ENCODE peak calls at places on chromosome 17, in ten cellular contexts. One of them, this sample, is unnamed.

GRCh38 chr17:5958850-5959249 is 111.3 kb upstream of the WSCD1 start:
- DNase-seq in stimulated activated CD4-positive, alpha-beta T cell treated with anti-CD3 and anti-CD28 coated beads, TNF-alpha, amount 100 ng/mL, for 24 hours: no peak
- DNase-seq in HuH-7.5: no peak
- DNase-seq in RCC 7860: no peak
- DNase-seq in activated CD4-positive, alpha-beta T cell treated with anti-CD3 and anti-CD28 coated beads, Interleukin-2, amount 10 ng/mL, durations not matched to agents 7 days and 5 days: no peak
- DNase-seq in amniotic stem cell: no peak
- DNase-seq in T follicular helper cell: no peak
- DNase-seq in H7: no peak
- DNase-seq in EH: no peak
- DNase-seq in T-helper 2 cell: no peak
- DNase-seq in this sample: no peak

GRCh38 chr17:70608193-70608592 is 438.9 kb downstream of the KCNJ2 start:
- DNase-seq in stimulated activated CD4-positive, alpha-beta T cell treated with anti-CD3 and anti-CD28 coated beads, TNF-alpha, amount 100 ng/mL, for 24 hours: no peak
- DNase-seq in HuH-7.5: no peak
- DNase-seq in RCC 7860: peak
- DNase-seq in activated CD4-positive, alpha-beta T cell treated with anti-CD3 and anti-CD28 coated beads, Interleukin-2, amount 10 ng/mL, durations not matched to agents 7 days and 5 days: no peak
- DNase-seq in amniotic stem cell: no peak
- DNase-seq in T follicular helper cell: no peak
- DNase-seq in H7: no peak
- DNase-seq in EH: no peak
- DNase-seq in T-helper 2 cell: no peak
- DNase-seq in this sample: no peak

GRCh38 chr17:65529761-65530157 is 31.7 kb downstream of the AXIN2 start:
- DNase-seq in stimulated activated CD4-positive, alpha-beta T cell treated with anti-CD3 and anti-CD28 coated beads, TNF-alpha, amount 100 ng/mL, for 24 hours: no peak
- DNase-seq in HuH-7.5: no peak
- DNase-seq in RCC 7860: no peak
- DNase-seq in activated CD4-positive, alpha-beta T cell treated with anti-CD3 and anti-CD28 coated beads, Interleukin-2, amount 10 ng/mL, durations not matched to agents 7 days and 5 days: no peak
- DNase-seq in amniotic stem cell: no peak
- DNase-seq in T follicular helper cell: no peak
- DNase-seq in H7: no peak
- DNase-seq in EH: no peak
- DNase-seq in T-helper 2 cell: no peak
- DNase-seq in this sample: no peak

GRCh38 chr17:147796-148740 is 10.7 kb downstream of the SCGB1C2 start:
- DNase-seq in stimulated activated CD4-positive, alpha-beta T cell treated with anti-CD3 and anti-CD28 coated beads, TNF-alpha, amount 100 ng/mL, for 24 hours: no peak
- DNase-seq in HuH-7.5: no peak
- DNase-seq in RCC 7860: no peak
- DNase-seq in activated CD4-positive, alpha-beta T cell treated with anti-CD3 and anti-CD28 coated beads, Interleukin-2, amount 10 ng/mL, durations not matched to agents 7 days and 5 days: peak
- DNase-seq in amniotic stem cell: no peak
- DNase-seq in T follicular helper cell: no peak
- DNase-seq in H7: no peak
- DNase-seq in EH: no peak
- DNase-seq in T-helper 2 cell: no peak
- DNase-seq in this sample: no peak

GRCh38 chr17:19579192-19579668 is 45.6 kb downstream of the SLC47A1 start:
- DNase-seq in stimulated activated CD4-positive, alpha-beta T cell treated with anti-CD3 and anti-CD28 coated beads, TNF-alpha, amount 100 ng/mL, for 24 hours: no peak
- DNase-seq in HuH-7.5: no peak
- DNase-seq in RCC 7860: no peak
- DNase-seq in activated CD4-positive, alpha-beta T cell treated with anti-CD3 and anti-CD28 coated beads, Interleukin-2, amount 10 ng/mL, durations not matched to agents 7 days and 5 days: no peak
- DNase-seq in amniotic stem cell: no peak
- DNase-seq in T follicular helper cell: no peak
- DNase-seq in H7: peak
- DNase-seq in EH: no peak
- DNase-seq in T-helper 2 cell: no peak
- DNase-seq in this sample: no peak

GRCh38 chr17:3497101-3497500 is 21.3 kb downstream of the ASPA start:
- DNase-seq in stimulated activated CD4-positive, alpha-beta T cell treated with anti-CD3 and anti-CD28 coated beads, TNF-alpha, amount 100 ng/mL, for 24 hours: no peak
- DNase-seq in HuH-7.5: no peak
- DNase-seq in RCC 7860: no peak
- DNase-seq in activated CD4-positive, alpha-beta T cell treated with anti-CD3 and anti-CD28 coated beads, Interleukin-2, amount 10 ng/mL, durations not matched to agents 7 days and 5 days: no peak
- DNase-seq in amniotic stem cell: no peak
- DNase-seq in T follicular helper cell: no peak
- DNase-seq in H7: no peak
- DNase-seq in EH: no peak
- DNase-seq in T-helper 2 cell: no peak
- DNase-seq in this sample: no peak

GRCh38 chr17:19958023-19958422 is 19.6 kb downstream of the AKAP10 start:
- DNase-seq in stimulated activated CD4-positive, alpha-beta T cell treated with anti-CD3 and anti-CD28 coated beads, TNF-alpha, amount 100 ng/mL, for 24 hours: no peak
- DNase-seq in HuH-7.5: no peak
- DNase-seq in RCC 7860: peak
- DNase-seq in activated CD4-positive, alpha-beta T cell treated with anti-CD3 and anti-CD28 coated beads, Interleukin-2, amount 10 ng/mL, durations not matched to agents 7 days and 5 days: no peak
- DNase-seq in amniotic stem cell: peak
- DNase-seq in T follicular helper cell: no peak
- DNase-seq in H7: no peak
- DNase-seq in EH: peak
- DNase-seq in T-helper 2 cell: no peak
- DNase-seq in this sample: no peak

GRCh38 chr17:74670329-74670728 is 42.4 kb downstream of the CD300LF start:
- DNase-seq in stimulated activated CD4-positive, alpha-beta T cell treated with anti-CD3 and anti-CD28 coated beads, TNF-alpha, amount 100 ng/mL, for 24 hours: no peak
- DNase-seq in HuH-7.5: no peak
- DNase-seq in RCC 7860: no peak
- DNase-seq in activated CD4-positive, alpha-beta T cell treated with anti-CD3 and anti-CD28 coated beads, Interleukin-2, amount 10 ng/mL, durations not matched to agents 7 days and 5 days: no peak
- DNase-seq in amniotic stem cell: no peak
- DNase-seq in T follicular helper cell: no peak
- DNase-seq in H7: no peak
- DNase-seq in EH: no peak
- DNase-seq in T-helper 2 cell: no peak
- DNase-seq in this sample: no peak

GRCh38 chr17:58279016-58279671 is 1.6 kb downstream of the MPO start:
- DNase-seq in stimulated activated CD4-positive, alpha-beta T cell treated with anti-CD3 and anti-CD28 coated beads, TNF-alpha, amount 100 ng/mL, for 24 hours: no peak
- DNase-seq in HuH-7.5: no peak
- DNase-seq in RCC 7860: no peak
- DNase-seq in activated CD4-positive, alpha-beta T cell treated with anti-CD3 and anti-CD28 coated beads, Interleukin-2, amount 10 ng/mL, durations not matched to agents 7 days and 5 days: no peak
- DNase-seq in amniotic stem cell: no peak
- DNase-seq in T follicular helper cell: no peak
- DNase-seq in H7: peak
- DNase-seq in EH: peak
- DNase-seq in T-helper 2 cell: no peak
- DNase-seq in this sample: no peak

GRCh38 chr17:46898364-46898763 is 24.6 kb upstream of the GOSR2 start:
- DNase-seq in stimulated activated CD4-positive, alpha-beta T cell treated with anti-CD3 and anti-CD28 coated beads, TNF-alpha, amount 100 ng/mL, for 24 hours: no peak
- DNase-seq in HuH-7.5: no peak
- DNase-seq in RCC 7860: no peak
- DNase-seq in activated CD4-positive, alpha-beta T cell treated with anti-CD3 and anti-CD28 coated beads, Interleukin-2, amount 10 ng/mL, durations not matched to agents 7 days and 5 days: no peak
- DNase-seq in amniotic stem cell: no peak
- DNase-seq in T follicular helper cell: no peak
- DNase-seq in H7: no peak
- DNase-seq in EH: no peak
- DNase-seq in T-helper 2 cell: no peak
- DNase-seq in this sample: no peak

GRCh38 chr17:47295037-47295873 is 28.5 kb upstream of the EFCAB13 start:
- DNase-seq in stimulated activated CD4-positive, alpha-beta T cell treated with anti-CD3 and anti-CD28 coated beads, TNF-alpha, amount 100 ng/mL, for 24 hours: no peak
- DNase-seq in HuH-7.5: no peak
- DNase-seq in RCC 7860: no peak
- DNase-seq in activated CD4-positive, alpha-beta T cell treated with anti-CD3 and anti-CD28 coated beads, Interleukin-2, amount 10 ng/mL, durations not matched to agents 7 days and 5 days: no peak
- DNase-seq in amniotic stem cell: no peak
- DNase-seq in T follicular helper cell: no peak
- DNase-seq in H7: peak
- DNase-seq in EH: no peak
- DNase-seq in T-helper 2 cell: no peak
- DNase-seq in this sample: no peak

GRCh38 chr17:48751172-48751571 is 22.6 kb upstream of the HOXB13 start:
- DNase-seq in stimulated activated CD4-positive, alpha-beta T cell treated with anti-CD3 and anti-CD28 coated beads, TNF-alpha, amount 100 ng/mL, for 24 hours: no peak
- DNase-seq in HuH-7.5: no peak
- DNase-seq in RCC 7860: no peak
- DNase-seq in activated CD4-positive, alpha-beta T cell treated with anti-CD3 and anti-CD28 coated beads, Interleukin-2, amount 10 ng/mL, durations not matched to agents 7 days and 5 days: no peak
- DNase-seq in amniotic stem cell: no peak
- DNase-seq in T follicular helper cell: no peak
- DNase-seq in H7: peak
- DNase-seq in EH: no peak
- DNase-seq in T-helper 2 cell: no peak
- DNase-seq in this sample: no peak

GRCh38 chr17:65557349-65558310 is 3.8 kb downstream of the AXIN2 start:
- DNase-seq in stimulated activated CD4-positive, alpha-beta T cell treated with anti-CD3 and anti-CD28 coated beads, TNF-alpha, amount 100 ng/mL, for 24 hours: no peak
- DNase-seq in HuH-7.5: no peak
- DNase-seq in RCC 7860: peak
- DNase-seq in activated CD4-positive, alpha-beta T cell treated with anti-CD3 and anti-CD28 coated beads, Interleukin-2, amount 10 ng/mL, durations not matched to agents 7 days and 5 days: peak
- DNase-seq in amniotic stem cell: no peak
- DNase-seq in T follicular helper cell: no peak
- DNase-seq in H7: no peak
- DNase-seq in EH: peak
- DNase-seq in T-helper 2 cell: peak
- DNase-seq in this sample: peak

GRCh38 chr17:60139438-60140285 is 10.1 kb upstream of the CA4 start:
- DNase-seq in stimulated activated CD4-positive, alpha-beta T cell treated with anti-CD3 and anti-CD28 coated beads, TNF-alpha, amount 100 ng/mL, for 24 hours: peak
- DNase-seq in HuH-7.5: peak
- DNase-seq in RCC 7860: no peak
- DNase-seq in activated CD4-positive, alpha-beta T cell treated with anti-CD3 and anti-CD28 coated beads, Interleukin-2, amount 10 ng/mL, durations not matched to agents 7 days and 5 days: peak
- DNase-seq in amniotic stem cell: peak
- DNase-seq in T follicular helper cell: peak
- DNase-seq in H7: peak
- DNase-seq in EH: peak
- DNase-seq in T-helper 2 cell: peak
- DNase-seq in this sample: peak

GRCh38 chr17:35846055-35846809 is 22.5 kb downstream of the HEATR9 start:
- DNase-seq in stimulated activated CD4-positive, alpha-beta T cell treated with anti-CD3 and anti-CD28 coated beads, TNF-alpha, amount 100 ng/mL, for 24 hours: no peak
- DNase-seq in HuH-7.5: no peak
- DNase-seq in RCC 7860: no peak
- DNase-seq in activated CD4-positive, alpha-beta T cell treated with anti-CD3 and anti-CD28 coated beads, Interleukin-2, amount 10 ng/mL, durations not matched to agents 7 days and 5 days: no peak
- DNase-seq in amniotic stem cell: no peak
- DNase-seq in T follicular helper cell: no peak
- DNase-seq in H7: no peak
- DNase-seq in EH: peak
- DNase-seq in T-helper 2 cell: no peak
- DNase-seq in this sample: no peak

GRCh38 chr17:36503456-36504155 is 17.1 kb downstream of the ZNHIT3 start:
- DNase-seq in stimulated activated CD4-positive, alpha-beta T cell treated with anti-CD3 and anti-CD28 coated beads, TNF-alpha, amount 100 ng/mL, for 24 hours: no peak
- DNase-seq in HuH-7.5: no peak
- DNase-seq in RCC 7860: no peak
- DNase-seq in activated CD4-positive, alpha-beta T cell treated with anti-CD3 and anti-CD28 coated beads, Interleukin-2, amount 10 ng/mL, durations not matched to agents 7 days and 5 days: no peak
- DNase-seq in amniotic stem cell: no peak
- DNase-seq in T follicular helper cell: no peak
- DNase-seq in H7: no peak
- DNase-seq in EH: no peak
- DNase-seq in T-helper 2 cell: no peak
- DNase-seq in this sample: no peak

GRCh38 chr17:29625037-29625750 is 2.5 kb upstream of the CORO6 start:
- DNase-seq in stimulated activated CD4-positive, alpha-beta T cell treated with anti-CD3 and anti-CD28 coated beads, TNF-alpha, amount 100 ng/mL, for 24 hours: no peak
- DNase-seq in HuH-7.5: no peak
- DNase-seq in RCC 7860: no peak
- DNase-seq in activated CD4-positive, alpha-beta T cell treated with anti-CD3 and anti-CD28 coated beads, Interleukin-2, amount 10 ng/mL, durations not matched to agents 7 days and 5 days: no peak
- DNase-seq in amniotic stem cell: no peak
- DNase-seq in T follicular helper cell: no peak
- DNase-seq in H7: peak
- DNase-seq in EH: peak
- DNase-seq in T-helper 2 cell: no peak
- DNase-seq in this sample: no peak

GRCh38 chr17:40932608-40933007 is 4.8 kb downstream of the KRT23 start:
- DNase-seq in stimulated activated CD4-positive, alpha-beta T cell treated with anti-CD3 and anti-CD28 coated beads, TNF-alpha, amount 100 ng/mL, for 24 hours: no peak
- DNase-seq in HuH-7.5: no peak
- DNase-seq in RCC 7860: peak
- DNase-seq in activated CD4-positive, alpha-beta T cell treated with anti-CD3 and anti-CD28 coated beads, Interleukin-2, amount 10 ng/mL, durations not matched to agents 7 days and 5 days: no peak
- DNase-seq in amniotic stem cell: no peak
- DNase-seq in T follicular helper cell: no peak
- DNase-seq in H7: no peak
- DNase-seq in EH: no peak
- DNase-seq in T-helper 2 cell: no peak
- DNase-seq in this sample: no peak

GRCh38 chr17:7184091-7184488 is 4.9 kb upstream of the ASGR1 start:
- DNase-seq in stimulated activated CD4-positive, alpha-beta T cell treated with anti-CD3 and anti-CD28 coated beads, TNF-alpha, amount 100 ng/mL, for 24 hours: no peak
- DNase-seq in HuH-7.5: no peak
- DNase-seq in RCC 7860: peak
- DNase-seq in activated CD4-positive, alpha-beta T cell treated with anti-CD3 and anti-CD28 coated beads, Interleukin-2, amount 10 ng/mL, durations not matched to agents 7 days and 5 days: no peak
- DNase-seq in amniotic stem cell: no peak
- DNase-seq in T follicular helper cell: no peak
- DNase-seq in H7: no peak
- DNase-seq in EH: no peak
- DNase-seq in T-helper 2 cell: no peak
- DNase-seq in this sample: no peak

GRCh38 chr17:81039854-81040758 is 5.2 kb downstream of the BAIAP2 start:
- DNase-seq in stimulated activated CD4-positive, alpha-beta T cell treated with anti-CD3 and anti-CD28 coated beads, TNF-alpha, amount 100 ng/mL, for 24 hours: no peak
- DNase-seq in HuH-7.5: no peak
- DNase-seq in RCC 7860: peak
- DNase-seq in activated CD4-positive, alpha-beta T cell treated with anti-CD3 and anti-CD28 coated beads, Interleukin-2, amount 10 ng/mL, durations not matched to agents 7 days and 5 days: no peak
- DNase-seq in amniotic stem cell: peak
- DNase-seq in T follicular helper cell: no peak
- DNase-seq in H7: no peak
- DNase-seq in EH: peak
- DNase-seq in T-helper 2 cell: no peak
- DNase-seq in this sample: no peak

This sample was measured in central memory CD4-positive, alpha-beta T cell.